ENCODE peak calls at places on chromosomes 3 and 15, in nine cellular contexts. One of them, this sample, is unnamed.

GRCh38 chr3:10883478-10884234 is 67.6 kb downstream of the SLC6A11 start:
- DNase-seq in NCI-H1436: no peak
- DNase-seq in colonic mucosa: no peak
- DNase-seq in NCI-H1105: no peak
- DNase-seq in NCI-H524: no peak
- DNase-seq in NCI-H82: peak; percentile 38
- DNase-seq in T-helper 22 cell: no peak
- DNase-seq in NCI-H1417: no peak
- DNase-seq in hepatic stellate cell: peak; percentile 10
- DNase-seq in this sample: peak; percentile 11

GRCh38 chr15:44130778-44131177 is 64.3 kb downstream of the FRMD5 start:
- DNase-seq in NCI-H82: no peak
- DNase-seq in NCI-H1417: no peak
- DNase-seq in hepatic stellate cell: no peak
- DNase-seq in colonic mucosa: no peak
- DNase-seq in NCI-H524: no peak
- DNase-seq in T-helper 22 cell: no peak
- DNase-seq in NCI-H1436: no peak
- DNase-seq in NCI-H1105: no peak
- DNase-seq in this sample: no peak

GRCh38 chr15:65611888-65612615 is 1.1 kb upstream of the INTS14 start:
- DNase-seq in NCI-H82: no peak
- DNase-seq in colonic mucosa: no peak
- DNase-seq in NCI-H1417: no peak
- DNase-seq in NCI-H524: no peak
- DNase-seq in T-helper 22 cell: no peak
- DNase-seq in NCI-H1436: no peak
- DNase-seq in hepatic stellate cell: no peak
- DNase-seq in NCI-H1105: no peak
- DNase-seq in this sample: no peak

GRCh38 chr3:98823791-98824190 is 60.7 kb downstream of the ST3GAL6 start:
- DNase-seq in NCI-H82: peak; percentile 58
- DNase-seq in NCI-H1105: no peak
- DNase-seq in NCI-H1436: no peak
- DNase-seq in NCI-H1417: no peak
- DNase-seq in T-helper 22 cell: no peak
- DNase-seq in colonic mucosa: no peak
- DNase-seq in NCI-H524: no peak
- DNase-seq in hepatic stellate cell: no peak
- DNase-seq in this sample: no peak

GRCh38 chr3:171354706-171355582 is 105.3 kb downstream of the TNIK start:
- DNase-seq in NCI-H524: no peak
- DNase-seq in NCI-H1417: no peak
- DNase-seq in T-helper 22 cell: no peak
- DNase-seq in colonic mucosa: no peak
- DNase-seq in NCI-H82: no peak
- DNase-seq in NCI-H1436: no peak
- DNase-seq in hepatic stellate cell: no peak
- DNase-seq in NCI-H1105: no peak
- DNase-seq in this sample: no peak

GRCh38 chr3:18806633-18807032 is 341.7 kb upstream of the KCNH8 start:
- DNase-seq in T-helper 22 cell: no peak
- DNase-seq in NCI-H1436: no peak
- DNase-seq in colonic mucosa: no peak
- DNase-seq in NCI-H1417: no peak
- DNase-seq in NCI-H524: no peak
- DNase-seq in NCI-H1105: no peak
- DNase-seq in NCI-H82: no peak
- DNase-seq in hepatic stellate cell: no peak
- DNase-seq in this sample: no peak

GRCh38 chr3:44648564-44649229 is at the start of gene ZNF35:
- DNase-seq in NCI-H1417: peak; percentile 66
- DNase-seq in NCI-H1105: peak; percentile 58
- DNase-seq in NCI-H82: peak; percentile 93
- DNase-seq in NCI-H1436: peak; percentile 4
- DNase-seq in T-helper 22 cell: no peak
- DNase-seq in colonic mucosa: peak; percentile 84
- DNase-seq in hepatic stellate cell: peak; percentile 90
- DNase-seq in NCI-H524: peak; percentile 88
- DNase-seq in this sample: peak; percentile 69

GRCh38 chr3:108485146-108485545 is 25.2 kb downstream of the MYH15 start:
- DNase-seq in T-helper 22 cell: no peak
- DNase-seq in NCI-H82: peak; percentile 93
- DNase-seq in hepatic stellate cell: no peak
- DNase-seq in NCI-H1436: no peak
- DNase-seq in NCI-H1417: peak; percentile 10
- DNase-seq in NCI-H524: peak; percentile 91
- DNase-seq in colonic mucosa: no peak
- DNase-seq in NCI-H1105: no peak
- DNase-seq in this sample: no peak

GRCh38 chr3:52973806-52974205 is 72.1 kb downstream of the SFMBT1 start:
- DNase-seq in NCI-H524: no peak
- DNase-seq in hepatic stellate cell: peak; percentile 10
- DNase-seq in NCI-H1105: no peak
- DNase-seq in NCI-H1436: no peak
- DNase-seq in NCI-H82: no peak
- DNase-seq in NCI-H1417: no peak
- DNase-seq in T-helper 22 cell: no peak
- DNase-seq in colonic mucosa: no peak
- DNase-seq in this sample: no peak

GRCh38 chr15:59399465-59400102 is 26.9 kb upstream of the MYO1E start:
- DNase-seq in NCI-H1105: no peak
- DNase-seq in NCI-H524: no peak
- DNase-seq in NCI-H1436: no peak
- DNase-seq in T-helper 22 cell: no peak
- DNase-seq in NCI-H1417: no peak
- DNase-seq in hepatic stellate cell: no peak
- DNase-seq in NCI-H82: no peak
- DNase-seq in colonic mucosa: no peak
- DNase-seq in this sample: no peak

GRCh38 chr15:54082836-54083492 is 104.7 kb downstream of the UNC13C start:
- DNase-seq in hepatic stellate cell: no peak
- DNase-seq in NCI-H82: peak; percentile 66
- DNase-seq in NCI-H524: peak; percentile 6
- DNase-seq in colonic mucosa: no peak
- DNase-seq in T-helper 22 cell: no peak
- DNase-seq in NCI-H1417: peak; percentile 4
- DNase-seq in NCI-H1436: no peak
- DNase-seq in NCI-H1105: no peak
- DNase-seq in this sample: no peak

GRCh38 chr3:100993309-100993708 is at the start of gene ABI3BP:
- DNase-seq in NCI-H1105: no peak
- DNase-seq in colonic mucosa: peak; percentile 67
- DNase-seq in T-helper 22 cell: no peak
- DNase-seq in hepatic stellate cell: peak; percentile 59
- DNase-seq in NCI-H82: peak; percentile 49
- DNase-seq in NCI-H524: no peak
- DNase-seq in NCI-H1436: no peak
- DNase-seq in NCI-H1417: peak; percentile 37
- DNase-seq in this sample: no peak

GRCh38 chr3:38588276-38588971 is 61.1 kb downstream of the SCN5A start:
- DNase-seq in NCI-H1417: no peak
- DNase-seq in NCI-H1105: no peak
- DNase-seq in colonic mucosa: no peak
- DNase-seq in hepatic stellate cell: no peak
- DNase-seq in NCI-H1436: no peak
- DNase-seq in T-helper 22 cell: no peak
- DNase-seq in NCI-H524: no peak
- DNase-seq in NCI-H82: no peak
- DNase-seq in this sample: no peak